ENCODE peak calls at places on chromosome X, in seven cellular contexts. F is left kidney; A is cerebellum; L is neuronal stem cell; Q is effector memory CD4-positive, alpha-beta T cell; W is mucosa of descending colon; G is GM12865. J is an unnamed sample.

GRCh38 chrX:154596290-154596929 is 11.5 kb downstream of the CTAG1A start:
- DNase-seq in F (peak), A (no peak), L (peak), Q (no peak), W (no peak), G (no peak), J (peak)

GRCh38 chrX:150211988-150212387 is 151.1 kb upstream of the MAMLD1 start:
- DNase-seq in F (no peak), A (no peak), L (no peak), Q (no peak), W (no peak), G (no peak), J (no peak)

GRCh38 chrX:21985332-21985777 is 44.8 kb downstream of the SMS start:
- DNase-seq in F (peak), A (peak), L (peak), Q (peak), W (no peak), G (peak), J (peak)

GRCh38 chrX:134624046-134624430 is 34.2 kb downstream of the PLAC1 start:
- DNase-seq in F (no peak), A (no peak), L (no peak), Q (no peak), W (no peak), G (no peak), J (no peak)

GRCh38 chrX:96792047-96792446 is 91.7 kb upstream of the RPA4 start:
- DNase-seq in F (no peak), A (no peak), L (no peak), Q (no peak), W (no peak), G (no peak), J (no peak)

GRCh38 chrX:13386092-13386491 is 66.2 kb upstream of the ATXN3L start:
- DNase-seq in F (no peak), A (no peak), L (no peak), Q (no peak), W (no peak), G (no peak), J (no peak)

GRCh38 chrX:134186362-134187121 is 50.4 kb upstream of the CCDC160 start:
- DNase-seq in F (peak), A (no peak), L (no peak), Q (peak), W (no peak), G (peak), J (no peak)

GRCh38 chrX:104842646-104843045 is 276.6 kb downstream of the IL1RAPL2 start:
- DNase-seq in F (no peak), A (no peak), L (no peak), Q (no peak), W (no peak), G (no peak), J (no peak)

GRCh38 chrX:103726477-103726876 is 15.8 kb downstream of the TMEM31 start:
- DNase-seq in F (no peak), A (peak), L (no peak), Q (no peak), W (no peak), G (no peak), J (no peak)

GRCh38 chrX:71154196-71154595 is 9.6 kb downstream of the NLGN3 start:
- DNase-seq in F (no peak), A (no peak), L (no peak), Q (no peak), W (no peak), G (no peak), J (no peak)

GRCh38 chrX:9566150-9566621 is 101.3 kb downstream of the TBL1X start:
- DNase-seq in F (no peak), A (peak), L (no peak), Q (no peak), W (no peak), G (peak), J (no peak)

GRCh38 chrX:136816970-136817369 is 36.2 kb upstream of the ARHGEF6 start:
- DNase-seq in F (no peak), A (no peak), L (no peak), Q (no peak), W (no peak), G (no peak), J (no peak)

GRCh38 chrX:47316276-47317025 is 53.9 kb upstream of the ZNF157 start:
- DNase-seq in F (peak), A (peak), L (peak), Q (no peak), W (no peak), G (peak), J (peak)

GRCh38 chrX:19698125-19698524 is 182.8 kb upstream of the MAP3K15 start:
- DNase-seq in F (no peak), A (no peak), L (no peak), Q (no peak), W (no peak), G (no peak), J (no peak)

GRCh38 chrX:8663325-8663724 is 68.6 kb downstream of the ANOS1 start:
- DNase-seq in F (no peak), A (no peak), L (no peak), Q (no peak), W (no peak), G (no peak), J (no peak)

GRCh38 chrX:138745215-138745614 is 33.7 kb upstream of the FGF13 start:
- DNase-seq in F (peak), A (no peak), L (peak), Q (no peak), W (no peak), G (peak), J (peak)

GRCh38 chrX:41145920-41146608 is 60.8 kb downstream of the USP9X start:
- DNase-seq in F (no peak), A (no peak), L (no peak), Q (no peak), W (no peak), G (no peak), J (no peak)

GRCh38 chrX:1852082-1852481 is 237.2 kb downstream of the ASMT start:
- DNase-seq in F (no peak), A (no peak), L (no peak), Q (no peak), W (no peak), G (no peak), J (no peak)

GRCh38 chrX:68292471-68292870 is 140.8 kb downstream of the OPHN1 start:
- DNase-seq in F (no peak), A (no peak), L (no peak), Q (no peak), W (no peak), G (no peak), J (no peak)

GRCh38 chrX:106415276-106415895 is 196.4 kb upstream of the RADX start:
- DNase-seq in F (peak), A (no peak), L (peak), Q (no peak), W (no peak), G (peak), J (peak)

GRCh38 chrX:139204903-139205667 is 325.5 kb upstream of the F9 start:
- DNase-seq in F (peak), A (no peak), L (no peak), Q (no peak), W (peak), G (peak), J (peak)

GRCh38 chrX:138710866-138711331 is 618 bp downstream of the FGF13 start:
- DNase-seq in F (peak), A (no peak), L (peak), Q (no peak), W (peak), G (no peak), J (peak)

GRCh38 chrX:43643201-43643600 is 12.9 kb upstream of the MAOA start:
- DNase-seq in F (no peak), A (no peak), L (no peak), Q (no peak), W (no peak), G (no peak), J (no peak)

GRCh38 chrX:97117572-97117971 is 233.9 kb downstream of the RPA4 start:
- DNase-seq in F (no peak), A (no peak), L (no peak), Q (no peak), W (no peak), G (no peak), J (no peak)

GRCh38 chrX:103362504-103362903 is 6.2 kb downstream of the TCEAL9 start:
- DNase-seq in F (no peak), A (no peak), L (no peak), Q (no peak), W (no peak), G (no peak), J (peak)

GRCh38 chrX:101668143-101668542 is 8.5 kb upstream of the ARMCX2 start:
- DNase-seq in F (peak), A (no peak), L (no peak), Q (no peak), W (no peak), G (no peak), J (no peak)

GRCh38 chrX:69285401-69285871 is 120.2 kb upstream of the PJA1 start:
- DNase-seq in F (no peak), A (peak), L (no peak), Q (no peak), W (no peak), G (no peak), J (no peak)

GRCh38 chrX:140157611-140158010 is 192.3 kb upstream of the CXorf66 start:
- DNase-seq in F (peak), A (no peak), L (no peak), Q (no peak), W (no peak), G (no peak), J (peak)

GRCh38 chrX:133413218-133413925 is 1.9 kb downstream of the GPC4 start:
- DNase-seq in F (peak), A (no peak), L (no peak), Q (no peak), W (peak), G (no peak), J (peak)

GRCh38 chrX:70908541-70908940 is at the start of gene TEX11:
- DNase-seq in F (no peak), A (no peak), L (no peak), Q (no peak), W (no peak), G (no peak), J (peak)